ENCODE peak calls at places on chromosomes 12 and 14, in four cellular contexts. U, S, H and I are unnamed samples.

GRCh38 chr14:85359505-85359904 is 170.4 kb upstream of the FLRT2 start:
- DNase-seq in H (no peak), U (no peak), S (no peak), I (no peak)

GRCh38 chr14:66920196-66920595 is 269.0 kb upstream of the GARIN2 start:
- DNase-seq in U (no peak), H (no peak), S (no peak), I (no peak)

GRCh38 chr12:59904874-59905521 is 309.2 kb downstream of the SLC16A7 start:
- DNase-seq in S (no peak), H (no peak), U (no peak), I (no peak)

GRCh38 chr12:55728185-55728931 is 451 bp downstream of the CD63 start:
- DNase-seq in U (peak; percentile 95), S (no peak), H (peak; percentile 93), I (no peak)

GRCh38 chr12:47509398-47509851 is 196.4 kb downstream of the RPAP3 start:
- DNase-seq in S (no peak), H (no peak), U (no peak), I (no peak)

GRCh38 chr14:50335989-50336391 is 23.9 kb downstream of the DMAC2L start:
- DNase-seq in H (no peak), U (peak; percentile 70), S (no peak), I (no peak)

GRCh38 chr12:130044991-130045621 is 117.2 kb upstream of the FZD10 start:
- DNase-seq in H (no peak), S (no peak), U (no peak), I (no peak)

GRCh38 chr12:96571101-96571862 is 81.9 kb downstream of the CFAP54 start:
- DNase-seq in U (no peak), S (peak; percentile 2), H (no peak), I (no peak)

GRCh38 chr14:35121026-35121886 is 534 bp downstream of the PPP2R3C start:
- DNase-seq in S (no peak), U (no peak), H (peak; percentile 66), I (no peak)

GRCh38 chr12:126547905-126548304 is 1482.7 kb downstream of the AACS start:
- DNase-seq in U (no peak), H (no peak), S (no peak), I (no peak)

GRCh38 chr12:19482036-19482435 is 42.7 kb downstream of the AEBP2 start:
- DNase-seq in H (no peak), S (no peak), U (no peak), I (no peak)

GRCh38 chr14:74504874-74505617 is 11.5 kb downstream of the ISCA2 start:
- DNase-seq in H (no peak), S (no peak), U (no peak), I (no peak)

GRCh38 chr12:104462931-104463339 is 6.2 kb downstream of the CHST11 start:
- DNase-seq in U (no peak), H (no peak), S (peak; percentile 55), I (peak; percentile 68)

GRCh38 chr12:2689393-2689792 is 105.4 kb upstream of the FKBP4 start:
- DNase-seq in H (no peak), S (no peak), U (no peak), I (no peak)

GRCh38 chr12:27332407-27333310 is at the start of gene BMAL2:
- DNase-seq in H (peak; percentile 68), U (peak; percentile 75), S (peak; percentile 27), I (peak; percentile 5)

GRCh38 chr12:470133-470532 is 10.4 kb downstream of the B4GALNT3 start:
- DNase-seq in U (no peak), H (no peak), S (no peak), I (no peak)

GRCh38 chr14:32480337-32480736 is 151.2 kb downstream of the AKAP6 start:
- DNase-seq in H (no peak), U (no peak), S (no peak), I (no peak)

GRCh38 chr14:101719045-101719645 is 42.4 kb upstream of the PPP2R5C start:
- DNase-seq in H (no peak), S (no peak), U (no peak), I (no peak)

GRCh38 chr12:84397846-84398245 is 514.8 kb downstream of the SLC6A15 start:
- DNase-seq in U (no peak), H (no peak), S (no peak), I (no peak)

DNA sequence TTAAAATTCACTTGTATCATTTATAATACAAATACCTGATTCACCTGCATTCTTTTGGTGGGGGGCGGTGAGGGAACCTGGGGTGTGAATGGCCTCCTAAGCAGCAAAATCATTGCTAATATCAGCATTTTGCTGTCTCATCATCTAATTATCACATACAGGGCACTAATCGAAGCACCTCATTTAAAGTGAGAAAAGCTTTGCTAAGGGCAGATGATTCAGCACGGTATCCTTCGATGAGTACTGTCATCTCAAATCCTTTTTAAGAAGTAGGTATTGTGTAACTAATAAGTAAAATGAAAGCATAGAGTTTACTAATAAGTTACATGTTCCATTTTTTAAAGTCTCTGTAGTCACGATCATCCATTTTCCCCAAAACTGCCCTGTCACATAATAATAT is 278.1 kb upstream of the SOX5 start:
- DNase-seq in H (no peak), U (no peak), S (no peak), I (no peak)
- H3K4me1 ChIP-seq in H (no peaks in the 10 kb centered on the region), U (no peaks in the 10 kb centered on the region), S (no peaks in the 10 kb centered on the region), I (no peaks in the 10 kb centered on the region)

DNA sequence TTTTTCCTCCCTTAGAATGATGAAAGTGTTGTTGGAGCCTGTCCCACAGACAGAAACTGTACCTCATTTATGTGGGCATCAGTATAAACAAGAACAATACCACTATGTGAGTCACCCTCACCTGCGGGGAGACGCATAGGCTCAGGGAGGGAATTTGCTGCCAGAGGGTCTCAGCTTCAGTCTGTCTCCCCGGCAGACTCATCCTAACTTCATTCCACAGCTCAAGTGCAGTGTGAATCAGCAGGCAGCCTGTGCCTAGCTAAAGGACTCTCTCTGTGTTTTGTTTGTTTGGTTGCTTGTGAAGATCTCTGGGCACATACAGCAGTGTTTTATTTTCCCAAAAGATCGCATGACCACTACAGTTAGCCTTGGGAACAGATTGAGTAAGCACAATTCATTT is 98.9 kb downstream of the PRKCH start:
- DNase-seq in S (no peak), U (no peak), H (no peak), I (no peak)
- H3K4me1 ChIP-seq in S (peaks cover 100% of the 10 kb centered on the region), U (peaks cover 5% of the 10 kb centered on the region), H (peaks cover 62% of the 10 kb centered on the region), I (peaks cover 88% of the 10 kb centered on the region)

DNA sequence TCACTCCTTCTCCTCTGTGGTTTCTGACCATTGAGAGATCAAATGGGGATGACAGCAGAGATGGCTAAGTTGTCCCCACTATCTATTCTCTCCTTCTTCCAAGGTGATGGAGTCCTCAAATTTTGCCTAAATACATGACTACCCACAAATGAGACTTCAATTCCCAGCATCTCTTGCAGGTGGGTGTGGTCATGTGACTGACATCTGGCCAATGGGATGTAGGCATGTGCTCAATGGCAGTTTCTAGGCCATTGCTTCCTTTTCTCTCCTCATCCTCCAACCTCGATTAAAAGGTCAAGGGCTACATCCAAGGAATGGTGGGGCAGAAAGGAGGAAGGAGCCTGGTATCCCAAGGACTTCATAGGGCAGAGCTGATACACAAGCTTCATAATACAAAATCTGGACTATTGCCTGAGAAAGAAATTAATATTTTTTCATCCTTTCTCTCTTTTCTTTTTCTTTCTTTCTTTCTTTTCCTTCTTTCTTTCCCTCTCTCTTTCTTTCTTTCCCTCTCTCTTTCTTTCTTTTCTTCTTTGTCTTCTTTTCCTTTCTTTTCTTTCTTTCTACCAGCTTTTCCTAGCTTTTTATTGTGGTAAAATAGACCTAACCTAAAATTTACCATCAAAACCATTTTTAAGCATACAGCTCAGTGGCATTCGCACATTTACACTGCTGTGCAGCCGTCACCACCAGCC is 100.9 kb upstream of the PRB2 start:
- DNase-seq in H (no peak), U (no peak), S (no peak), I (no peak)
- H3K4me1 ChIP-seq in H (no peaks in the 10 kb centered on the region), U (peaks cover 3% of the 10 kb centered on the region), S (no peaks in the 10 kb centered on the region), I (no peaks in the 10 kb centered on the region)

DNA sequence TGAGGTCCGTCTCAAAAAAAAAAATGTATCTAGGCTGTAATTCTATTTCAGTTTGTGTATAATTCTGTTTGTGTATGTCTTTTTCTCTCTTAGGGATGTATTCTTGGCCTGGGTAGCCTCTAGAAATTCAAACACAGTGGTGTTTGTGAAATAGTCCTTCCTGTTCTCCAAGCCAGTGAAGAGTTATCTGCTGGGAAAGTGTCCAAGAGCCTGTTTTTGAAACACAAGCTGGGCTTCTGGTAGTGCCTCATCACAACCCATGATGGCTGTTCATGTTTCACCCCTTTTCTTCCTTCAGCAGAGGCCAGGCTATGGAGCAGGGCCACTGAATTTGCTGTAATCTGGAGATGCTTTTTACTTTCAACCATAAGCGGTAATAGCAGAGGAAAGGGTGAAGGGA is 14.7 kb downstream of the METTL3 start:
- DNase-seq in U (no peak), S (no peak), H (no peak), I (no peak)
- H3K4me1 ChIP-seq in U (no peaks in the 10 kb centered on the region), S (peaks cover 15% of the 10 kb centered on the region), H (peaks cover 5% of the 10 kb centered on the region), I (peaks cover 13% of the 10 kb centered on the region)

GRCh38 chr12:109612003-109612402 is 38.4 kb downstream of the MVK start:
- DNase-seq in U (no peak), S (no peak), H (no peak), I (no peak)
- H3K4me1 ChIP-seq in U (no peaks in the 10 kb centered on the region), S (no peaks in the 10 kb centered on the region), H (no peaks in the 10 kb centered on the region), I (no peaks in the 10 kb centered on the region)

DNA sequence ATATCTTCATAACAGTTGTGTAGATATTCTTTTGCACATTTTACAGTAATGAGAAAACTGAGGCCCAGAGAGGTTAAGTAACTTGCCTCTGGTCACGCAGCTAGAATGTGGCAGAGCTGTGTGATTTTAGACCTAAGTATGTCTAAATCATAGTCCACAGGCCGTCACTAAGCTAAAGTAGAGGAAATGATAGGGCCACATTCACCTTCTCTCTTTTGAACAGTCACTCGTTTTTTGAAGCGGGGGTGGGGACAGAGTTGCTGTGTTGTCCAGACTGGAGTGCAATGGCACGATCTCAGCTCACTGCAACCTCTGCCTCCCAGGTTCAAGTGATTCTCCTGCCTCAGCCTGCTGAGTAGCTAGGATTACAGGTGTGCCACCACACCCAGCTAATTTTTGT is 68.5 kb downstream of the RASSF3 start:
- DNase-seq in S (no peak), U (no peak), H (no peak), I (no peak)
- H3K4me1 ChIP-seq in S (peaks cover 99% of the 10 kb centered on the region), U (peaks cover 2% of the 10 kb centered on the region), H (peaks cover 85% of the 10 kb centered on the region), I (peaks cover 95% of the 10 kb centered on the region)

GRCh38 chr12:49345840-49346658 is 639 bp upstream of the DNAJC22 start:
- DNase-seq in S (no peak), H (peak; percentile 52), U (no peak), I (no peak)
- H3K4me1 ChIP-seq in S (peaks cover 51% of the 10 kb centered on the region), H (peaks cover 49% of the 10 kb centered on the region), U (peaks cover 38% of the 10 kb centered on the region), I (peaks cover 52% of the 10 kb centered on the region)